ENCODE peak calls at places on chromosomes 13 and 19, in six cellular contexts. One of them, this sample, is unnamed.
A peak's percentile ranks its signal among the peaks of the same experiment; 100 is the strongest.

GRCh38 chr19:3154957-3155736 is 19.3 kb downstream of the GNA15 start:
- DNase-seq in testis: peak; percentile 49
- DNase-seq in kidney: peak; percentile 93
- DNase-seq in GM12878: peak; percentile 88
- DNase-seq in ascending aorta: peak; percentile 95
- DNase-seq in K562: peak; percentile 93
- DNase-seq in this sample: peak; percentile 48

GRCh38 chr13:94674609-94675348 is 37.6 kb downstream of the SOX21 start:
- DNase-seq in ascending aorta: no peak
- DNase-seq in kidney: no peak
- DNase-seq in testis: peak; percentile 78
- DNase-seq in GM12878: no peak
- DNase-seq in K562: peak; percentile 65
- DNase-seq in this sample: peak; percentile 55

GRCh38 chr19:58581227-58582141 is 8.3 kb upstream of the MZF1 start:
- DNase-seq in ascending aorta: peak; percentile 92
- DNase-seq in GM12878: no peak
- DNase-seq in testis: peak; percentile 89
- DNase-seq in K562: peak; percentile 78
- DNase-seq in kidney: peak; percentile 92
- DNase-seq in this sample: peak; percentile 77

GRCh38 chr19:1773173-1773572 is 19.9 kb downstream of the ONECUT3 start:
- DNase-seq in kidney: no peak
- DNase-seq in testis: no peak
- DNase-seq in K562: no peak
- DNase-seq in GM12878: no peak
- DNase-seq in ascending aorta: no peak
- DNase-seq in this sample: no peak

GRCh38 chr13:24264976-24265375 is 44.4 kb upstream of the C1QTNF9 start:
- DNase-seq in ascending aorta: no peak
- DNase-seq in K562: no peak
- DNase-seq in GM12878: no peak
- DNase-seq in kidney: no peak
- DNase-seq in testis: peak; percentile 21
- DNase-seq in this sample: no peak

GRCh38 chr13:32669030-32669646 is 82.9 kb downstream of the PDS5B start:
- DNase-seq in GM12878: no peak
- DNase-seq in ascending aorta: no peak
- DNase-seq in kidney: no peak
- DNase-seq in testis: no peak
- DNase-seq in K562: peak; percentile 27
- DNase-seq in this sample: no peak

GRCh38 chr13:25409938-25410337 is 38.2 kb downstream of the ATP8A2 start:
- DNase-seq in ascending aorta: no peak
- DNase-seq in kidney: no peak
- DNase-seq in K562: no peak
- DNase-seq in GM12878: no peak
- DNase-seq in testis: no peak
- DNase-seq in this sample: no peak

GRCh38 chr13:69243366-69243765 is 864.3 kb upstream of the ATXN8OS start:
- DNase-seq in kidney: no peak
- DNase-seq in K562: no peak
- DNase-seq in GM12878: no peak
- DNase-seq in testis: no peak
- DNase-seq in ascending aorta: no peak
- DNase-seq in this sample: no peak

GRCh38 chr13:58921129-58921528 is 1242.6 kb downstream of the DIAPH3 start:
- DNase-seq in testis: no peak
- DNase-seq in K562: no peak
- DNase-seq in GM12878: no peak
- DNase-seq in ascending aorta: no peak
- DNase-seq in kidney: no peak
- DNase-seq in this sample: no peak

DNA sequence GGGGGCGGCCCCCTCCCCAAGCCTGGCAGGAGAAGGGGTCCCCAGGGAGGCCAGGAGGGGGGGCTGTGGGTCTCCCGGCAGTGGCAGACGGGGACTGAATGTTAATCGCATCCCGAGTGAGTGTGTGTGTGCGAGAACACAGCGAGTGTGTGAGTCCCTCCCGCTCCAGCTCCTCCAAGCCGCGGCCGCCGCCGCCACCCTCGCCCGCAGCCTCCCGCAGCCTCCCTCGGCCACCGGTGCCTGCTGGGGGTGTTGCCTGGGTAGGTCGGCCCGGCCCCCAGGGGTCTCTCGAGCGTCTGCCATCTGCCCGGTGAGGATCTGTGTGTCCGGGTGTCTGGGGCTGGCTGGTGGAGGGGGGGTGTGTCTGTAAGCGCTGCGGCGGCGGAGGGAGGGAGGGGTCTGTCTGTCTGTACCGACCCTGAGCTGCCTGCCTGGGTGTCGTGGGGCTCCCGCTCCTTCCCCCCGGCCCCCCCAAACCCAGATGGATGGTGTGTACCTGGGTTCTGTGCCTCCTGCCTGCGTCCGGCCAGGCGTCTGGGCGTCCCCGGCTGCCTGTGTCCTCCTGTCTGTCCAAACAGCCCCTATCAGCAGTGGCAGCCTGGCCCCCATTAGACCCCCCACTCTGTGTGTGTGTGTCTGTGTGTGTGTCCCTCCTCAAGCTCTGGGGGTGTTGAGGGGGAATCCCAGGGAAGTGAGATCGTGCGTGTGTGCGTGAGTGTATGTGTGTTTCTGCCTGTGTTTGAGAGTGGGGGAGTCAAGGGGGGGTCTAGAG is at the start of gene GRIN2D:
- DNase-seq in ascending aorta: no peak
- DNase-seq in GM12878: no peak
- DNase-seq in kidney: no peak
- DNase-seq in K562: peak; percentile 38
- DNase-seq in testis: peak; percentile 33
- DNase-seq in this sample: no peak
- H3K27ac ChIP-seq in ascending aorta: no peak within 1 kb of the TSS
- H3K27ac ChIP-seq in GM12878: no peak within 1 kb of the TSS
- H3K27ac ChIP-seq in kidney: no peak within 1 kb of the TSS
- H3K27ac ChIP-seq in K562: peak within 1 kb of the TSS; percentile 50
- H3K27ac ChIP-seq in testis: peak within 1 kb of the TSS; percentile 14
- H3K27ac ChIP-seq in this sample: no peak within 1 kb of the TSS

GRCh38 chr19:5625641-5626040 is 2.8 kb downstream of the SAFB start:
- DNase-seq in ascending aorta: peak; percentile 38
- DNase-seq in testis: no peak
- DNase-seq in kidney: no peak
- DNase-seq in GM12878: no peak
- DNase-seq in K562: no peak
- DNase-seq in this sample: no peak

GRCh38 chr19:5623397-5624153 is 692 bp downstream of the SAFB start:
- DNase-seq in kidney: no peak
- DNase-seq in K562: peak; percentile 47
- DNase-seq in testis: no peak
- DNase-seq in ascending aorta: peak; percentile 70
- DNase-seq in GM12878: no peak
- DNase-seq in this sample: no peak

GRCh38 chr19:5622465-5623396 is at the start of the genes SAFB and SAFB2:
- DNase-seq in kidney: peak; percentile 100
- DNase-seq in K562: peak; percentile 98
- DNase-seq in GM12878: peak; percentile 99
- DNase-seq in testis: peak; percentile 98
- DNase-seq in ascending aorta: peak; percentile 100
- DNase-seq in this sample: peak; percentile 96

GRCh38 chr19:5624741-5625140 is 1.9 kb downstream of the SAFB start:
- DNase-seq in testis: no peak
- DNase-seq in ascending aorta: peak; percentile 52
- DNase-seq in GM12878: no peak
- DNase-seq in K562: no peak
- DNase-seq in kidney: no peak
- DNase-seq in this sample: no peak

DNA sequence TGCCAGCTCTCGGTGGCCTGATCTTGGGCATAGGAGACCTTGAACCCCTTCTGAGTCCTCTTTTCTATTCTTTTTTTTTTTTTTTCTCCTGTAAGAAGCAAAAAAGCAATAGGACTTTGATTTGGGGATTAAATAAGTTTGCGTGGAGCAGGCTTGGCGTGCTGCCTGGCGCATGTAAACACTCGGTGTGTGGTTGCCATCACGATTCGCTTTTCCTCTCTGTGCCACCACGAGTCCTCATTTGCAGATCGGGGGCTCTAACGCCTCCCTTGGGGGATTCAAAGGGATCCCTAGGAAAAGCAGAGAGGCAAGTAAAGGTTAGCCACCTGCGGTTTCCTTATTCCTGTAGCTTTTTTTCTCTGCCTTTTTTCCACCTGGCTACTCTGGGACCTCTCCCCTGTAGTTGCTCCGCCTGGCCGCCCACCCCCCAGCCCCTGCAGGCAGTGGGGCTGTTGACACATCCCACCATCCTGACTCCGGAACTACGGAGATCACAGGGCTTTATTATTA is 1.3 kb downstream of the SAFB start:
- DNase-seq in K562: no peak
- DNase-seq in testis: peak; percentile 65
- DNase-seq in ascending aorta: no peak
- DNase-seq in kidney: no peak
- DNase-seq in GM12878: no peak
- DNase-seq in this sample: peak; percentile 29
- H3K27ac ChIP-seq in K562: peak overlapping the region; percentile 97
- H3K27ac ChIP-seq in testis: peak overlapping the region; percentile 95
- H3K27ac ChIP-seq in ascending aorta: peak overlapping the region; percentile 93
- H3K27ac ChIP-seq in kidney: peak overlapping the region; percentile 92
- H3K27ac ChIP-seq in GM12878: peak overlapping the region; percentile 89
- H3K27ac ChIP-seq in this sample: peak overlapping the region; percentile 94

GRCh38 chr19:13025819-13026477 is 30.7 kb downstream of the NFIX start:
- DNase-seq in K562: no peak
- DNase-seq in GM12878: no peak
- DNase-seq in kidney: no peak
- DNase-seq in ascending aorta: no peak
- DNase-seq in testis: no peak
- DNase-seq in this sample: no peak

GRCh38 chr19:13027557-13027956 is 32.3 kb downstream of the NFIX start:
- DNase-seq in testis: no peak
- DNase-seq in GM12878: no peak
- DNase-seq in kidney: no peak
- DNase-seq in ascending aorta: no peak
- DNase-seq in K562: no peak
- DNase-seq in this sample: no peak

GRCh38 chr19:13027031-13027430 is 31.8 kb downstream of the NFIX start:
- DNase-seq in ascending aorta: no peak
- DNase-seq in GM12878: no peak
- DNase-seq in K562: no peak
- DNase-seq in kidney: no peak
- DNase-seq in testis: no peak
- DNase-seq in this sample: no peak

GRCh38 chr19:13024958-13025653 is 29.8 kb downstream of the NFIX start:
- DNase-seq in K562: no peak
- DNase-seq in testis: no peak
- DNase-seq in GM12878: no peak
- DNase-seq in kidney: no peak
- DNase-seq in ascending aorta: no peak
- DNase-seq in this sample: no peak

DNA sequence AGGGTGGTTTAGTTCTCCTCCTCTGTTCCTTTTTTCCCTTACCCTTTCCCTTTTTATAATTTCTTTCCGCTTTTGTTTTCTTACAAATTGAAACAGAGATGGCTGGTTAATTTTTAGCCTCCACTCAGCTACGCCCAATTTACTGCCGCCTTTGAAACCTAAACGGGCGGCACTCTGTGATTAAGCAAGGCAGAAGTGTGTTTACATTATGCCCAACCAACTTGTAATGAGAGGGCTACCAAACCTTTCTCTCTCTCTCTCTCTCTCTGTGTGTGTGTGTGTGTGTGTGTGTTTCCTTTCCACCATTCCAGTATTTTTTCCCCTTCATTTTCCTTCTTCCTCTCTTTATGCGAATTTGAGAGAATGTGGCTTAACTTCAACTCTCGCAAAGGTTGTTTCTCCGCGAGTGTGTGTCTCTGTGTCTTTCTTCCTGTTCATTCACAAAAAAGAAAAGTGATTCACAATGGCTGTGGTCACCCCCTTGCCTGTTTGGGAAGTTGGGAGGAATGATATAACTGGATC is 31.3 kb downstream of the NFIX start:
- DNase-seq in testis: no peak
- DNase-seq in K562: no peak
- DNase-seq in kidney: no peak
- DNase-seq in GM12878: no peak
- DNase-seq in ascending aorta: no peak
- DNase-seq in this sample: no peak
- H3K27ac ChIP-seq in testis: peak overlapping the region; percentile 88
- H3K27ac ChIP-seq in K562: no peak overlapping the region
- H3K27ac ChIP-seq in kidney: no peak overlapping the region
- H3K27ac ChIP-seq in GM12878: no peak overlapping the region
- H3K27ac ChIP-seq in ascending aorta: peak overlapping the region; percentile 95
- H3K27ac ChIP-seq in this sample: peak overlapping the region; percentile 56

DNA sequence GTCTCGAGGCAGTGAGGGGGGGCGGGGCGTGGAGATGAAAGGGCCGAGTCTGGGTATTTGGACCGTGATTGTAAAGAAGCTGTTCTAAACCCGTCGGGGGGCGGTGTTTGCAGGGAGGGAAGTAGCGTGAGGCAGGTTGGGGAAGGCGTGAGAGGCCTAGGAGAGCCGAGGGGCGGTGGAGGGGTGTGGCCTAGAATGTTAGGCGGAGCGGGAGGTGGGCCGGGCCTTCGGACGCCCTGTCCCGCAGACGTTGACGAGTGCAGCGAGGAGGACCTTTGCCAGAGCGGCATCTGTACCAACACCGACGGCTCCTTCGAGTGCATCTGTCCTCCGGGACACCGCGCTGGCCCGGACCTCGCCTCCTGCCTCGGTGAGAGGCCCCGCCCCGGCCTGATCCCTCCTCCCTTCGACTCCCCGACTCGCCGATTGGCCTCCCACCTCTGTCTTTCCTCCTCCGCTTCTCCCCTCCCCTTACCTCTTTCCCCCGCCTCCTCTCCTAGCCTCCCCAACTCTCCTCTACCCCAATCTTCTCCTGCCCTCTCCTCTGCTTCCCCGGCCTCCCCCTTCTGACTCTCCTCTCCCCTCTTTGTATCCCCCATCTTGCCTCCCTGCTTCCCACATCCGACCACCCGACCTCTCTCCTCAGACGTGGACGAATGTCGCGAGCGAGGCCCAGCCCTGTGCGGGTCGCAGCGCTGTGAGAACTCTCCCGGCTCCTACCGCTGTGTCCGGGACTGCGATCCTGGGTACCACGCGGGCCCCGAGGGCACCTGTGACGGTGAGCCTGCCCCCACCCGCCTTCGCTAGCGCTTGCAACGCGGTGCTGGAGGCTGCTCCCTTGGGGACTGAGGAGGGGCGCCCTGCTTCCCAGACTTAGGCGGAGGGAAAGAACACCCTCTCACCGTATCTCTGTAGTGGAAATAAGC is 12.8 kb downstream of the LTBP4 start:
- DNase-seq in kidney: peak; percentile 95
- DNase-seq in testis: peak; percentile 85
- DNase-seq in GM12878: peak; percentile 57
- DNase-seq in ascending aorta: peak; percentile 80
- DNase-seq in K562: peak; percentile 76
- DNase-seq in this sample: peak; percentile 83
- H3K27ac ChIP-seq in kidney: peak overlapping the region; percentile 71
- H3K27ac ChIP-seq in testis: peak overlapping the region; percentile 76
- H3K27ac ChIP-seq in GM12878: peak overlapping the region; percentile 38
- H3K27ac ChIP-seq in ascending aorta: peak overlapping the region; percentile 44
- H3K27ac ChIP-seq in K562: peak overlapping the region; percentile 71
- H3K27ac ChIP-seq in this sample: peak overlapping the region; percentile 80